ENCODE peak calls at places on chromosomes 5 and 9, in nine cellular contexts. F is left ventricle myocardium inferior, Y is right lobe of liver, E is right cardiac atrium, S is adrenal gland, M is neuronal stem cell, I is AG04450, R is left lung, G is spleen. H is an unnamed sample.

GRCh38 chr5:168528521-168529360 is at the start of gene FBLL1:
- DNase-seq in F (no peak), Y (no peak), E (peak; percentile 23), S (peak; percentile 57), M (peak; percentile 81), I (no peak), R (no peak), G (no peak), H (peak; percentile 47)

GRCh38 chr5:143738415-143739401 is 73.3 kb upstream of the HMHB1 start:
- DNase-seq in F (no peak), Y (no peak), E (no peak), S (no peak), M (no peak), I (no peak), R (no peak), G (no peak), H (no peak)

GRCh38 chr5:122424211-122424610 is 112.2 kb downstream of the SNCAIP start:
- DNase-seq in F (no peak), Y (no peak), E (no peak), S (no peak), M (no peak), I (no peak), R (no peak), G (no peak), H (no peak)

GRCh38 chr5:36724429-36725332 is 118.3 kb downstream of the SLC1A3 start:
- DNase-seq in F (peak; percentile 40), Y (peak; percentile 70), E (peak; percentile 26), S (peak; percentile 63), M (no peak), I (no peak), R (peak; percentile 88), G (peak; percentile 95), H (no peak)

GRCh38 chr5:166341708-166342329 is 1949.6 kb upstream of the WWC1 start:
- DNase-seq in F (no peak), Y (no peak), E (no peak), S (no peak), M (no peak), I (no peak), R (no peak), G (no peak), H (no peak)

GRCh38 chr9:26471271-26471670 is 421.3 kb downstream of the CAAP1 start:
- DNase-seq in F (no peak), Y (no peak), E (no peak), S (no peak), M (no peak), I (no peak), R (no peak), G (no peak), H (no peak)

GRCh38 chr9:85522459-85523092 is 219.2 kb downstream of the AGTPBP1 start:
- DNase-seq in F (peak; percentile 56), Y (peak; percentile 70), E (peak; percentile 43), S (peak; percentile 71), M (peak; percentile 26), I (no peak), R (peak; percentile 94), G (peak; percentile 87), H (no peak)

GRCh38 chr9:8784813-8785212 is 985.2 kb upstream of the DMAC1 start:
- DNase-seq in F (no peak), Y (no peak), E (no peak), S (no peak), M (no peak), I (no peak), R (no peak), G (no peak), H (no peak)

GRCh38 chr5:73649926-73650325 is 23.9 kb downstream of the ARHGEF28 start:
- DNase-seq in F (no peak), Y (no peak), E (no peak), S (no peak), M (no peak), I (no peak), R (no peak), G (no peak), H (no peak)

GRCh38 chr9:123069010-123069481 is 35.6 kb downstream of the GPR21 start:
- DNase-seq in F (no peak), Y (no peak), E (no peak), S (no peak), M (no peak), I (peak; percentile 83), R (no peak), G (no peak), H (no peak)

GRCh38 chr9:69945671-69946141 is 97.9 kb upstream of the MAMDC2 start:
- DNase-seq in F (peak; percentile 23), Y (no peak), E (peak; percentile 54), S (peak; percentile 64), M (no peak), I (peak; percentile 66), R (no peak), G (no peak), H (no peak)

GRCh38 chr5:156420665-156421064 is 93.7 kb downstream of the SGCD start:
- DNase-seq in F (no peak), Y (no peak), E (no peak), S (no peak), M (no peak), I (no peak), R (no peak), G (no peak), H (no peak)

GRCh38 chr5:109038209-109038840 is 290.6 kb downstream of the FER start:
- DNase-seq in F (no peak), Y (no peak), E (no peak), S (no peak), M (no peak), I (no peak), R (no peak), G (no peak), H (no peak)

GRCh38 chr5:121890297-121890858 is 38.7 kb downstream of the FTMT start:
- DNase-seq in F (no peak), Y (peak; percentile 22), E (no peak), S (no peak), M (no peak), I (no peak), R (peak; percentile 34), G (no peak), H (no peak)

GRCh38 chr9:115764649-115765048 is 388.9 kb upstream of the PAPPA start:
- DNase-seq in F (no peak), Y (no peak), E (no peak), S (no peak), M (no peak), I (no peak), R (no peak), G (no peak), H (no peak)

DNA sequence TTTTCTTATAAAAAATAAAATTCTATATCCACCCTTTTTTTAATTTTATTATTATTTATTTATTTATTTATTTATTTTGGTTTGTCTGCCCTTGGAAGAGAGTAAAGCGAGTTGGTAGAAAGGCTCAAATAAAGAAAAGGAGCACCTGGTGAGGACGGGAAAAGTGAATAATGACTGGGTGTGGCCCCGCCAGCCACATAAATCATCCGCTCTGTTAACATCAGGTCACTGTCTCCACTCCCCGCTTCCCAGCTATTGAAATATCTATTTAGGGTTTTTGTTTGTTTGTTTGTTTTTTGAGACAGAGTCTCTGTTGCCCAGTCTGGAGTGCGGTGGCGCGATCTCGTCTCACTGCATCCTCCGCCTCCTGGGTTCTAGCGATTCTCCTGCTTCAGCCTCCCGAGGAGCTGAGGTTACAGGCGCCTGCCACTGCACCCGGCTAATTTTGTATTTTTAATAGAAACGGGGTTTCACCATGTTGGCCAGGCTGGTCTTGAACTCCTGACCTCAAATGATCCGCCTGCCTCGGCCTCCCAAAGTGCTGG is 844 bp downstream of the POLR3G start:
- DNase-seq in F (no peak), Y (no peak), E (no peak), S (no peak), M (no peak), I (no peak), R (no peak), G (no peak), H (no peak)
- H3K4me3 ChIP-seq in F (peak overlapping the region; percentile 87), Y (peak overlapping the region; percentile 82), E (no peak overlapping the region), S (no peak overlapping the region), M (no peak overlapping the region), I (peak overlapping the region; percentile 86), R (no peak overlapping the region), G (peak overlapping the region; percentile 79), H (peak overlapping the region; percentile 53)

DNA sequence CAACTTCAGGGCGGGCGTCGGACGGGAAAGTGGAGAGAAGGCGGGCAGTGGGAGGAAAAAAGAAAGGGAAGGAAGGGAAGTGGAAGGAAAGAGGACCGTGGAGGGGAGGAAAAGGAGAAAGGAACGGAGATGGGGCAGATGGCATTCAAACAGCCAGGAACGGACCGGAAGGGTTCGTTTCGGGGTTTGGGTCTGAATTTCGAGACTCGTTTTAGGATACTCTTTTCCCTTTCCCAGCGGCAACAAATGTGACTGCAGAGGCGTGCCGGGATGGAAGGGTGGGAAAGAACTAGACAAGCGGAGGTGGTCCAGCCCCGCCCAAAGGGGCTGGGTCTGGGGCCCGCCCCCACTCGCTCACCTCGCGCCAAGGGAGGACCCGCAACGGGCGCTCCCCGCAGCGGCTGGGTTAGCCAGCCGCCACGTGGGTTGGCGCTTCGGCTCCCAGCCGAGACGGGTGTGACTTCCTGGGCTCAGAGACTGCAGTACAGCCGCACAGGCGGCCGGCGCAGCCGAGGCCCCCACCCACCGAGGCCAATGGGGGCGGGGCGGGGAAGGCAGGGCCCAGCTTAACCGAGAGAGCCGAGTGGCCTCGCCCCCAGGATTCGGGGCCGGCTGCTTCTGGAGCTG is 2.7 kb downstream of the VCAN start:
- DNase-seq in F (peak; percentile 84), Y (peak; percentile 67), E (peak; percentile 92), S (peak; percentile 77), M (peak; percentile 85), I (peak; percentile 69), R (peak; percentile 92), G (peak; percentile 82), H (no peak)
- H3K27ac ChIP-seq in F (peak overlapping the region; percentile 81), Y (no peak overlapping the region), E (peak overlapping the region; percentile 76), S (peak overlapping the region; percentile 77), M (peak overlapping the region; percentile 44), I (peak overlapping the region; percentile 95), R (peak overlapping the region; percentile 80), G (peak overlapping the region; percentile 70), H (no peak overlapping the region)

GRCh38 chr5:176770431-176770830 is 39.9 kb upstream of the UNC5A start:
- DNase-seq in F (no peak), Y (no peak), E (no peak), S (peak; percentile 11), M (no peak), I (no peak), R (no peak), G (peak; percentile 7), H (no peak)

GRCh38 chr5:176771102-176771845 is 39.1 kb upstream of the UNC5A start:
- DNase-seq in F (no peak), Y (peak; percentile 25), E (no peak), S (peak; percentile 7), M (no peak), I (no peak), R (no peak), G (peak; percentile 27), H (no peak)

GRCh38 chr5:176765687-176766086 is 44.7 kb upstream of the UNC5A start:
- DNase-seq in F (no peak), Y (no peak), E (no peak), S (no peak), M (no peak), I (no peak), R (no peak), G (no peak), H (no peak)

GRCh38 chr5:176769911-176770310 is 40.4 kb upstream of the UNC5A start:
- DNase-seq in F (no peak), Y (peak; percentile 21), E (no peak), S (peak; percentile 28), M (no peak), I (no peak), R (no peak), G (peak; percentile 27), H (no peak)

GRCh38 chr5:176768174-176768970 is 42.0 kb upstream of the UNC5A start:
- DNase-seq in F (no peak), Y (no peak), E (no peak), S (peak; percentile 28), M (no peak), I (no peak), R (no peak), G (peak; percentile 27), H (no peak)
- H3K27me3 ChIP-seq in F (peaks cover 62% of the 10 kb centered on the region), Y (no peaks in the 10 kb centered on the region), E (no peaks in the 10 kb centered on the region), S (no peaks in the 10 kb centered on the region), M (no peaks in the 10 kb centered on the region), I (peaks cover 9% of the 10 kb centered on the region), R (no peaks in the 10 kb centered on the region), G (peaks cover 27% of the 10 kb centered on the region), H (no peaks in the 10 kb centered on the region)

GRCh38 chr5:140869555-140869886 is 764 bp downstream of the PCDHA11 start:
- DNase-seq in F (no peak), Y (no peak), E (no peak), S (no peak), M (no peak), I (no peak), R (no peak), G (no peak), H (no peak)
- H3K4me3 ChIP-seq in F (no peak overlapping the region), Y (no peak overlapping the region), E (no peak overlapping the region), S (no peak overlapping the region), M (no peak overlapping the region), I (no peak overlapping the region), R (no peak overlapping the region), G (peak overlapping the region; percentile 35), H (no peak overlapping the region)

H was measured in DND-41.